ENCODE peak calls at places on chromosomes 16 and 17, in eight cellular contexts. V, K, M, U, G, X, L and I are unnamed samples.

GRCh38 chr17:37135581-37135980 is 186.8 kb downstream of the AATF start:
- DNase-seq in V (no peak), K (no peak), M (no peak), U (no peak), G (no peak), X (no peak), L (no peak), I (no peak)

GRCh38 chr16:84041881-84042280 is 714 bp downstream of the SLC38A8 start:
- DNase-seq in V (no peak), K (no peak), M (no peak), U (no peak), G (no peak), X (no peak), L (no peak), I (peak; percentile 63)

GRCh38 chr17:19265755-19266154 is 28.6 kb downstream of the EPN2 start:
- DNase-seq in V (no peak), K (no peak), M (no peak), U (no peak), G (no peak), X (no peak), L (no peak), I (no peak)

GRCh38 chr17:48633266-48633816 is 7.2 kb upstream of the HOXB9 start:
- DNase-seq in V (no peak), K (no peak), M (no peak), U (no peak), G (no peak), X (peak; percentile 66), L (no peak), I (no peak)

GRCh38 chr16:48623304-48624016 is 13.5 kb upstream of the N4BP1 start:
- DNase-seq in V (peak; percentile 90), K (peak; percentile 65), M (peak; percentile 68), U (peak; percentile 68), G (peak; percentile 82), X (peak; percentile 95), L (peak; percentile 87), I (peak; percentile 94)

GRCh38 chr17:82866521-82867214 is 26.8 kb upstream of the ZNF750 start:
- DNase-seq in V (peak; percentile 86), K (no peak), M (no peak), U (no peak), G (no peak), X (peak; percentile 83), L (peak; percentile 86), I (no peak)

GRCh38 chr17:62064791-62065563 is at the start of gene MED13:
- DNase-seq in V (peak; percentile 59), K (peak; percentile 46), M (peak; percentile 62), U (peak; percentile 46), G (peak; percentile 36), X (peak; percentile 91), L (no peak), I (peak; percentile 89)

GRCh38 chr17:83193336-83194188 is 114.2 kb downstream of the METRNL start:
- DNase-seq in V (no peak), K (peak; percentile 11), M (peak; percentile 12), U (no peak), G (no peak), X (peak; percentile 83), L (no peak), I (peak; percentile 81)

GRCh38 chr17:51012538-51012937 is 108.1 kb downstream of the SPAG9 start:
- DNase-seq in V (no peak), K (no peak), M (no peak), U (no peak), G (no peak), X (no peak), L (no peak), I (no peak)

GRCh38 chr17:70905796-70906195 is 736.5 kb downstream of the KCNJ2 start:
- DNase-seq in V (peak; percentile 50), K (peak; percentile 15), M (no peak), U (no peak), G (no peak), X (no peak), L (peak; percentile 96), I (peak; percentile 73)

GRCh38 chr16:85437161-85438052 is 175.7 kb upstream of the GSE1 start:
- DNase-seq in V (no peak), K (peak; percentile 77), M (no peak), U (no peak), G (no peak), X (no peak), L (no peak), I (no peak)

GRCh38 chr16:81645303-81645702 is 133.8 kb upstream of the PLCG2 start:
- DNase-seq in V (peak; percentile 96), K (peak; percentile 58), M (no peak), U (no peak), G (no peak), X (no peak), L (peak; percentile 73), I (peak; percentile 84)

GRCh38 chr17:7380321-7380720 is 568 bp upstream of the TNK1 start:
- DNase-seq in V (no peak), K (no peak), M (no peak), U (no peak), G (no peak), X (no peak), L (peak; percentile 54), I (no peak)